ENCODE peak calls at places on chromosome 3, in five cellular contexts. One of them, this sample, is unnamed.

GRCh38 chr3:46710671-46711295 is 6.9 kb downstream of the PRSS50 start:
- DNase-seq in hepatocyte: no peak
- DNase-seq in mammary epithelial cell: no peak
- DNase-seq in DND-41: no peak
- DNase-seq in neuronal stem cell: no peak
- DNase-seq in this sample: no peak

GRCh38 chr3:41364736-41365135 is 165.4 kb downstream of the CTNNB1 start:
- DNase-seq in hepatocyte: no peak
- DNase-seq in mammary epithelial cell: no peak
- DNase-seq in DND-41: no peak
- DNase-seq in neuronal stem cell: no peak
- DNase-seq in this sample: peak; percentile 25

GRCh38 chr3:157078131-157078835 is 81.7 kb downstream of the CCNL1 start:
- DNase-seq in hepatocyte: no peak
- DNase-seq in mammary epithelial cell: no peak
- DNase-seq in DND-41: no peak
- DNase-seq in neuronal stem cell: no peak
- DNase-seq in this sample: no peak

GRCh38 chr3:117526485-117527079 is 817.0 kb downstream of the TUSC7 start:
- DNase-seq in hepatocyte: peak; percentile 56
- DNase-seq in mammary epithelial cell: peak; percentile 0
- DNase-seq in DND-41: peak; percentile 15
- DNase-seq in neuronal stem cell: no peak
- DNase-seq in this sample: peak; percentile 47

GRCh38 chr3:82217571-82217970 is 456.1 kb upstream of the GBE1 start:
- DNase-seq in hepatocyte: no peak
- DNase-seq in mammary epithelial cell: no peak
- DNase-seq in DND-41: no peak
- DNase-seq in neuronal stem cell: no peak
- DNase-seq in this sample: no peak

GRCh38 chr3:183844606-183845005 is 19.2 kb upstream of the MAP6D1 start:
- DNase-seq in hepatocyte: peak; percentile 41
- DNase-seq in mammary epithelial cell: peak; percentile 75
- DNase-seq in DND-41: no peak
- DNase-seq in neuronal stem cell: no peak
- DNase-seq in this sample: no peak

GRCh38 chr3:87733671-87734367 is 325.0 kb downstream of the CGGBP1 start:
- DNase-seq in hepatocyte: peak; percentile 12
- DNase-seq in mammary epithelial cell: peak; percentile 39
- DNase-seq in DND-41: no peak
- DNase-seq in neuronal stem cell: no peak
- DNase-seq in this sample: peak; percentile 81

GRCh38 chr3:197308591-197308990 is 10.2 kb upstream of the DLG1 start:
- DNase-seq in hepatocyte: no peak
- DNase-seq in mammary epithelial cell: peak; percentile 32
- DNase-seq in DND-41: no peak
- DNase-seq in neuronal stem cell: no peak
- DNase-seq in this sample: no peak

GRCh38 chr3:48966876-48967361 is 23.1 kb upstream of the P4HTM start:
- DNase-seq in hepatocyte: no peak
- DNase-seq in mammary epithelial cell: peak; percentile 63
- DNase-seq in DND-41: no peak
- DNase-seq in neuronal stem cell: no peak
- DNase-seq in this sample: no peak

GRCh38 chr3:183317886-183318845 is 65.1 kb downstream of the B3GNT5 start:
- DNase-seq in hepatocyte: no peak
- DNase-seq in mammary epithelial cell: peak; percentile 51
- DNase-seq in DND-41: no peak
- DNase-seq in neuronal stem cell: no peak
- DNase-seq in this sample: no peak

GRCh38 chr3:126552688-126553283 is 5.9 kb downstream of the C3orf22 start:
- DNase-seq in hepatocyte: no peak
- DNase-seq in mammary epithelial cell: no peak
- DNase-seq in DND-41: peak; percentile 1
- DNase-seq in neuronal stem cell: no peak
- DNase-seq in this sample: no peak

GRCh38 chr3:103919327-103919726 is 1447.4 kb upstream of the ALCAM start:
- DNase-seq in hepatocyte: no peak
- DNase-seq in mammary epithelial cell: no peak
- DNase-seq in DND-41: no peak
- DNase-seq in neuronal stem cell: no peak
- DNase-seq in this sample: no peak

GRCh38 chr3:124504332-124505059 is 225.8 kb upstream of the UMPS start:
- DNase-seq in hepatocyte: no peak
- DNase-seq in mammary epithelial cell: peak; percentile 38
- DNase-seq in DND-41: no peak
- DNase-seq in neuronal stem cell: no peak
- DNase-seq in this sample: no peak

GRCh38 chr3:133938770-133939495 is 43.3 kb upstream of the RAB6B start:
- DNase-seq in hepatocyte: no peak
- DNase-seq in mammary epithelial cell: peak; percentile 60
- DNase-seq in DND-41: no peak
- DNase-seq in neuronal stem cell: no peak
- DNase-seq in this sample: peak; percentile 11

GRCh38 chr3:116443096-116443793 is 2.0 kb downstream of the LSAMP start:
- DNase-seq in hepatocyte: no peak
- DNase-seq in mammary epithelial cell: no peak
- DNase-seq in DND-41: no peak
- DNase-seq in neuronal stem cell: no peak
- DNase-seq in this sample: peak; percentile 5

GRCh38 chr3:177657243-177657642 is 460.0 kb upstream of the TBL1XR1 start:
- DNase-seq in hepatocyte: no peak
- DNase-seq in mammary epithelial cell: peak; percentile 74
- DNase-seq in DND-41: no peak
- DNase-seq in neuronal stem cell: no peak
- DNase-seq in this sample: no peak

GRCh38 chr3:101836907-101837598 is 12.3 kb upstream of the NFKBIZ start:
- DNase-seq in hepatocyte: no peak
- DNase-seq in mammary epithelial cell: peak; percentile 63
- DNase-seq in DND-41: no peak
- DNase-seq in neuronal stem cell: no peak
- DNase-seq in this sample: no peak

GRCh38 chr3:67000006-67000405 is 1.9 kb downstream of the KBTBD8 start:
- DNase-seq in hepatocyte: no peak
- DNase-seq in mammary epithelial cell: peak; percentile 78
- DNase-seq in DND-41: no peak
- DNase-seq in neuronal stem cell: no peak
- DNase-seq in this sample: no peak

GRCh38 chr3:52245322-52246263 is at the start of gene PPM1M:
- DNase-seq in hepatocyte: peak; percentile 71
- DNase-seq in mammary epithelial cell: peak; percentile 31
- DNase-seq in DND-41: peak; percentile 65
- DNase-seq in neuronal stem cell: peak; percentile 45
- DNase-seq in this sample: peak; percentile 83

GRCh38 chr3:97940034-97940433 is 32.2 kb downstream of the RIOX2 start:
- DNase-seq in hepatocyte: no peak
- DNase-seq in mammary epithelial cell: no peak
- DNase-seq in DND-41: no peak
- DNase-seq in neuronal stem cell: no peak
- DNase-seq in this sample: peak; percentile 45

GRCh38 chr3:186108106-186108940 is 566 bp downstream of the ETV5 start:
- DNase-seq in hepatocyte: peak; percentile 78
- DNase-seq in mammary epithelial cell: peak; percentile 56
- DNase-seq in DND-41: peak; percentile 75
- DNase-seq in neuronal stem cell: peak; percentile 78
- DNase-seq in this sample: peak; percentile 89

GRCh38 chr3:183664913-183665381 is 29.5 kb downstream of the KLHL24 start:
- DNase-seq in hepatocyte: no peak
- DNase-seq in mammary epithelial cell: peak; percentile 90
- DNase-seq in DND-41: no peak
- DNase-seq in neuronal stem cell: no peak
- DNase-seq in this sample: no peak

GRCh38 chr3:167808910-167809309 is 73.4 kb downstream of the SERPINI1 start:
- DNase-seq in hepatocyte: no peak
- DNase-seq in mammary epithelial cell: no peak
- DNase-seq in DND-41: no peak
- DNase-seq in neuronal stem cell: no peak
- DNase-seq in this sample: no peak

GRCh38 chr3:72346526-72346926 is 501.7 kb downstream of the SHQ1 start:
- DNase-seq in hepatocyte: peak; percentile 68
- DNase-seq in mammary epithelial cell: peak; percentile 96
- DNase-seq in DND-41: no peak
- DNase-seq in neuronal stem cell: no peak
- DNase-seq in this sample: no peak

GRCh38 chr3:152050782-152051405 is 177.5 kb downstream of the SUCNR1 start:
- DNase-seq in hepatocyte: no peak
- DNase-seq in mammary epithelial cell: no peak
- DNase-seq in DND-41: no peak
- DNase-seq in neuronal stem cell: no peak
- DNase-seq in this sample: no peak

GRCh38 chr3:142154186-142154585 is 4.8 kb upstream of the TFDP2 start:
- DNase-seq in hepatocyte: no peak
- DNase-seq in mammary epithelial cell: peak; percentile 29
- DNase-seq in DND-41: no peak
- DNase-seq in neuronal stem cell: no peak
- DNase-seq in this sample: no peak

GRCh38 chr3:63654931-63655330 is 2.5 kb downstream of the SNTN start:
- DNase-seq in hepatocyte: no peak
- DNase-seq in mammary epithelial cell: no peak
- DNase-seq in DND-41: no peak
- DNase-seq in neuronal stem cell: no peak
- DNase-seq in this sample: no peak

GRCh38 chr3:12916159-12916558 is 74.8 kb upstream of the RPL32 start:
- DNase-seq in hepatocyte: no peak
- DNase-seq in mammary epithelial cell: no peak
- DNase-seq in DND-41: peak; percentile 47
- DNase-seq in neuronal stem cell: no peak
- DNase-seq in this sample: no peak

GRCh38 chr3:30660656-30661055 is 54.3 kb downstream of the TGFBR2 start:
- DNase-seq in hepatocyte: no peak
- DNase-seq in mammary epithelial cell: no peak
- DNase-seq in DND-41: no peak
- DNase-seq in neuronal stem cell: no peak
- DNase-seq in this sample: no peak

GRCh38 chr3:169110633-169111032 is 552.9 kb downstream of the MECOM start:
- DNase-seq in hepatocyte: no peak
- DNase-seq in mammary epithelial cell: no peak
- DNase-seq in DND-41: no peak
- DNase-seq in neuronal stem cell: no peak
- DNase-seq in this sample: no peak

GRCh38 chr3:37974121-37974927 is 16.3 kb upstream of the VILL start:
- DNase-seq in hepatocyte: peak; percentile 82
- DNase-seq in mammary epithelial cell: peak; percentile 30
- DNase-seq in DND-41: peak; percentile 58
- DNase-seq in neuronal stem cell: peak; percentile 41
- DNase-seq in this sample: peak; percentile 90

GRCh38 chr3:9352917-9353823 is 9.7 kb upstream of the THUMPD3 start:
- DNase-seq in hepatocyte: peak; percentile 81
- DNase-seq in mammary epithelial cell: peak; percentile 44
- DNase-seq in DND-41: peak; percentile 67
- DNase-seq in neuronal stem cell: peak; percentile 43
- DNase-seq in this sample: peak; percentile 80

GRCh38 chr3:184691397-184692131 is 20.3 kb downstream of the MAGEF1 start:
- DNase-seq in hepatocyte: peak; percentile 70
- DNase-seq in mammary epithelial cell: no peak
- DNase-seq in DND-41: no peak
- DNase-seq in neuronal stem cell: no peak
- DNase-seq in this sample: no peak

GRCh38 chr3:138220242-138220641 is 33.1 kb downstream of the ARMC8 start:
- DNase-seq in hepatocyte: no peak
- DNase-seq in mammary epithelial cell: no peak
- DNase-seq in DND-41: no peak
- DNase-seq in neuronal stem cell: no peak
- DNase-seq in this sample: no peak

GRCh38 chr3:41630017-41630416 is 331.9 kb downstream of the ULK4 start:
- DNase-seq in hepatocyte: no peak
- DNase-seq in mammary epithelial cell: no peak
- DNase-seq in DND-41: no peak
- DNase-seq in neuronal stem cell: no peak
- DNase-seq in this sample: no peak

GRCh38 chr3:143464850-143465249 is 345.3 kb downstream of the CHST2 start:
- DNase-seq in hepatocyte: no peak
- DNase-seq in mammary epithelial cell: no peak
- DNase-seq in DND-41: no peak
- DNase-seq in neuronal stem cell: no peak
- DNase-seq in this sample: no peak

GRCh38 chr3:25404569-25404968 is 23.5 kb upstream of the RARB start:
- DNase-seq in hepatocyte: no peak
- DNase-seq in mammary epithelial cell: no peak
- DNase-seq in DND-41: no peak
- DNase-seq in neuronal stem cell: no peak
- DNase-seq in this sample: no peak

GRCh38 chr3:45606003-45606402 is 11.5 kb downstream of the LIMD1 start:
- DNase-seq in hepatocyte: no peak
- DNase-seq in mammary epithelial cell: no peak
- DNase-seq in DND-41: no peak
- DNase-seq in neuronal stem cell: no peak
- DNase-seq in this sample: no peak

GRCh38 chr3:106850429-106850828 is 526.8 kb upstream of the CCDC54 start:
- DNase-seq in hepatocyte: no peak
- DNase-seq in mammary epithelial cell: no peak
- DNase-seq in DND-41: no peak
- DNase-seq in neuronal stem cell: no peak
- DNase-seq in this sample: no peak
- H3K4me2 ChIP-seq in hepatocyte: no peak overlapping the region
- H3K4me2 ChIP-seq in mammary epithelial cell: no peak overlapping the region
- H3K4me2 ChIP-seq in DND-41: no peak overlapping the region
- H3K4me2 ChIP-seq in neuronal stem cell: no peak overlapping the region
- H3K4me2 ChIP-seq in this sample: no peak overlapping the region

GRCh38 chr3:136193273-136194043 is 2.7 kb downstream of the MSL2 start:
- DNase-seq in hepatocyte: no peak
- DNase-seq in mammary epithelial cell: peak; percentile 35
- DNase-seq in DND-41: no peak
- DNase-seq in neuronal stem cell: no peak
- DNase-seq in this sample: no peak
- H3K27ac ChIP-seq in hepatocyte: peak overlapping the region; percentile 99
- H3K27ac ChIP-seq in mammary epithelial cell: peak overlapping the region; percentile 76
- H3K27ac ChIP-seq in DND-41: peak overlapping the region; percentile 99
- H3K27ac ChIP-seq in neuronal stem cell: no peak overlapping the region
- H3K27ac ChIP-seq in this sample: no peak overlapping the region

GRCh38 chr3:35965908-35966307 is 326.6 kb downstream of the ARPP21 start:
- DNase-seq in hepatocyte: peak; percentile 49
- DNase-seq in mammary epithelial cell: peak; percentile 14
- DNase-seq in DND-41: no peak
- DNase-seq in neuronal stem cell: peak; percentile 17
- DNase-seq in this sample: peak; percentile 68
- H3K4me2 ChIP-seq in hepatocyte: no peak overlapping the region
- H3K4me2 ChIP-seq in mammary epithelial cell: no peak overlapping the region
- H3K4me2 ChIP-seq in DND-41: no peak overlapping the region
- H3K4me2 ChIP-seq in neuronal stem cell: no peak overlapping the region
- H3K4me2 ChIP-seq in this sample: no peak overlapping the region

DNA sequence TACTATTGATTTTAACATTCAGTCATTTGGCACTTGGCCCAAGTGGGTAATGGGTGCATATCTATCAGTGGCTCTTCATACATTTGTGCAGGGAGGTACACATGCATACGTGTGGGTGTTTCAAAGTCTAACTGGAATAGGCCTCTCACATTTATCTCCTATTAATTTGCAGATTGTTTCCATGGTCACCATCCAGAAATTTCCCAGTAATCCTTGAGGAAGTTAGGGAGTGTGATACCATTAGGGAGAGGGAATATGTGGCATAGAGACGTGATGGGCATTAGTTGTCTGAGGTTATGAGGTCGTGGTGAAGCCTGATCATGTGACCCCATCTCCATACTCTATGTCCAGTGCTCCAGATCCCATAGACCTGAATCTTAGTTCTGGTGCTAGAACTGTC is 102.8 kb downstream of the LPP start:
- DNase-seq in hepatocyte: no peak
- DNase-seq in mammary epithelial cell: no peak
- DNase-seq in DND-41: no peak
- DNase-seq in neuronal stem cell: no peak
- DNase-seq in this sample: no peak
- H3K27ac ChIP-seq in hepatocyte: peak overlapping the region; percentile 47
- H3K27ac ChIP-seq in mammary epithelial cell: no peak overlapping the region
- H3K27ac ChIP-seq in DND-41: no peak overlapping the region
- H3K27ac ChIP-seq in neuronal stem cell: no peak overlapping the region
- H3K27ac ChIP-seq in this sample: no peak overlapping the region

GRCh38 chr3:59426851-59427565 is 377.2 kb upstream of the CFAP20DC start:
- DNase-seq in hepatocyte: no peak
- DNase-seq in mammary epithelial cell: peak; percentile 87
- DNase-seq in DND-41: no peak
- DNase-seq in neuronal stem cell: no peak
- DNase-seq in this sample: no peak
- H3K4me2 ChIP-seq in hepatocyte: no peak overlapping the region
- H3K4me2 ChIP-seq in mammary epithelial cell: peak overlapping the region; percentile 56
- H3K4me2 ChIP-seq in DND-41: no peak overlapping the region
- H3K4me2 ChIP-seq in neuronal stem cell: no peak overlapping the region
- H3K4me2 ChIP-seq in this sample: no peak overlapping the region

This sample was measured in GM23338.